ENCODE peak calls at places on chromosomes 16 and 17, in six cellular contexts. W, U, V, I, G and R are unnamed samples.

GRCh38 chr17:58235821-58236220 is 2.6 kb upstream of the LPO start:
- DNase-seq in W (no peak), U (no peak), V (no peak), I (no peak), G (no peak), R (no peak)

GRCh38 chr16:17397499-17397891 is 73.3 kb downstream of the XYLT1 start:
- DNase-seq in W (no peak), U (no peak), V (no peak), I (peak), G (no peak), R (no peak)

GRCh38 chr17:43020789-43021738 is 1.1 kb downstream of the VAT1 start:
- DNase-seq in W (peak), U (peak), V (peak), I (peak), G (peak), R (no peak)

GRCh38 chr17:1873418-1873817 is 43.6 kb downstream of the RPA1 start:
- DNase-seq in W (no peak), U (no peak), V (no peak), I (no peak), G (no peak), R (no peak)

GRCh38 chr16:51161440-51162195 is 10.5 kb upstream of the SALL1 start:
- DNase-seq in W (no peak), U (no peak), V (no peak), I (no peak), G (no peak), R (no peak)

GRCh38 chr16:86609115-86609514 is 30.8 kb downstream of the FOXL1 start:
- DNase-seq in W (no peak), U (no peak), V (no peak), I (peak), G (no peak), R (peak)

GRCh38 chr16:17205279-17206139 is 265.3 kb downstream of the XYLT1 start:
- DNase-seq in W (no peak), U (no peak), V (no peak), I (peak), G (no peak), R (peak)

GRCh38 chr17:57294629-57295501 is 38.5 kb downstream of the MSI2 start:
- DNase-seq in W (peak), U (no peak), V (no peak), I (peak), G (no peak), R (no peak)

GRCh38 chr17:64679710-64680216 is 17.7 kb upstream of the SMURF2 start:
- DNase-seq in W (no peak), U (no peak), V (no peak), I (peak), G (no peak), R (peak)

GRCh38 chr17:34173221-34173620 is 81.9 kb upstream of the CCL2 start:
- DNase-seq in W (no peak), U (no peak), V (no peak), I (peak), G (no peak), R (no peak)

GRCh38 chr17:45092932-45093430 is 31.9 kb downstream of the NMT1 start:
- DNase-seq in W (peak), U (peak), V (peak), I (peak), G (peak), R (peak)

GRCh38 chr16:14627088-14627487 is 3.0 kb downstream of the PARN start:
- DNase-seq in W (no peak), U (no peak), V (no peak), I (no peak), G (no peak), R (no peak)

GRCh38 chr17:72472116-72472515 is 351.3 kb downstream of the SOX9 start:
- DNase-seq in W (no peak), U (no peak), V (no peak), I (no peak), G (no peak), R (no peak)

GRCh38 chr17:50950002-50950877 is 84.1 kb upstream of the TOB1 start:
- DNase-seq in W (peak), U (peak), V (peak), I (peak), G (peak), R (peak)

GRCh38 chr17:50052241-50052788 is 3.6 kb upstream of the ITGA3 start:
- DNase-seq in W (no peak), U (no peak), V (no peak), I (no peak), G (no peak), R (no peak)

GRCh38 chr17:39626671-39627169 is at the start of gene PPP1R1B:
- DNase-seq in W (no peak), U (no peak), V (no peak), I (no peak), G (no peak), R (no peak)
- H3K4me3 ChIP-seq in W (peak), U (peak), V (peak), I (no peak), G (peak), R (peak)

GRCh38 chr16:4370570-4371480 is 823 bp upstream of the VASN start:
- DNase-seq in W (peak), U (peak), V (peak), I (no peak), G (peak), R (peak)
- H3K4me3 ChIP-seq in W (peak), U (peak), V (peak), I (peak), G (peak), R (peak)

GRCh38 chr16:49663081-49664057 is 192.5 kb downstream of the ZNF423 start:
- DNase-seq in W (peak), U (peak), V (no peak), I (no peak), G (no peak), R (peak)
- H3K4me3 ChIP-seq in W (peak), U (peak), V (peak), I (no peak), G (peak), R (no peak)

DNA sequence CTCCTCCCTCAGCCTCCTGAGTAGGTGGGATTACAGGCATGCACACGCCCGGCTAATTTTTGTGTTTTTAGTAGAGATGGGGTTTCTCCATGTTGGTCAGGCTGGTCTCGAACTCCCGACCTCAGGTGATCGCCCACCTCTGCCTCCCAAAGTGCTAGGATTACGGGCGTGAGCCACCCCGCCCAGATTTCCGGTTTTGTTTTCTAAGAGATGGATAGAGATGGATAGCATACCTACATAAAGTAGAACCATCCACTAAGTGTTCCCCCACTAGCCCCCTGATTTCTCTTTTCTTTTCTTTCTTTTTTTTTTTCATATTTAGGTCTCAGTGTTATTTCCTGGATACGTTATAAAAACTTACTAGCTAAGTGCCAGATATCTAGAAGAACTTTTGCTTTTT is 2.0 kb downstream of the WSB1 start:
- DNase-seq in W (no peak), U (no peak), V (no peak), I (no peak), G (no peak), R (no peak)
- H3K4me3 ChIP-seq in W (peak), U (peak), V (peak), I (peak), G (peak), R (peak)

DNA sequence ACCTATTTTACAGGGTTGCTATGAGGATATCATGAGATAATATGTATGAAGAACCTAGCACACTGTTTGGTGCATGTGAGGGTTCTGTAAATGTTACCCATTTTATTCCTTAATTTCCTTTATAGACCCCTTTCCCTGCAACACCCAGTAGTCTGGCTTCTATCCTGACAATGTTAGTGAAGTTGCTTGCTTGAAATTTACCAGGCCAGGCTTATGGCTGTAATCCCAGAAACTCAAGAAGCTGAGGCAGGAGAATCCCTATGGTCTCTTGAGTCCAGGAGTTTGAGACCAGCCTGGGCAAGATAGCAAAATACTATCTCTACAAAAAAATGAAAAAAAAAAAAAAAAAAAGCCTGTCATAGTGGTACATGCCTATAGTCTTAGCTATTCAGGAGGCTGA is 722.0 kb downstream of the MAF start:
- DNase-seq in W (no peak), U (no peak), V (no peak), I (no peak), G (no peak), R (no peak)
- H3K4me3 ChIP-seq in W (no peak), U (no peak), V (no peak), I (no peak), G (no peak), R (no peak)

GRCh38 chr17:59335685-59336084 is 4.2 kb downstream of the YPEL2 start:
- DNase-seq in W (no peak), U (no peak), V (no peak), I (no peak), G (no peak), R (no peak)

GRCh38 chr17:59331929-59332889 is 754 bp downstream of the YPEL2 start:
- DNase-seq in W (peak), U (peak), V (peak), I (no peak), G (no peak), R (no peak)

GRCh38 chr17:59332890-59333377 is 1.5 kb downstream of the YPEL2 start:
- DNase-seq in W (peak), U (no peak), V (peak), I (peak), G (peak), R (no peak)

GRCh38 chr17:59331129-59331928 is at the start of gene YPEL2:
- DNase-seq in W (peak), U (peak), V (peak), I (peak), G (peak), R (peak)

DNA sequence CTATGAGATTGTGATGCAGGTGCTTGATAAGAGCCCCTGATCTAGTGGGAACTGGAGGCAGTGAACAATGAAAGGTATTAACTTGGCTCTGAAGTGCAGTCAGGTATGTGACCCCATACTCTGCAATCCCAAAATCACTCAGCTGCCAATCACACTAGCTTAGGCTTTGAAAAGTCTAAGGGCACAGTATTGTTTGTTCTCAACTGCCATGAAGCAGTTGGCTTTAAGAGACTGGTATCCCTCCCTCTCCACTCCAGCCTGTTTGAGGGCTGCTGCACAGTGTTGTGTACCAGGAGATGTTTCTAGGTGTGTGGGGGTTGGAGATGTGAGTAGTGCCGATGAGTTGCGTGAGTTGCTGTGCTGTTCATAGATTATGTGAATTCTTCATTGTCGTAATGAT is 2.4 kb downstream of the YPEL2 start:
- DNase-seq in W (no peak), U (no peak), V (no peak), I (no peak), G (no peak), R (no peak)
- H3K4me3 ChIP-seq in W (peak), U (no peak), V (no peak), I (no peak), G (peak), R (no peak)

DNA sequence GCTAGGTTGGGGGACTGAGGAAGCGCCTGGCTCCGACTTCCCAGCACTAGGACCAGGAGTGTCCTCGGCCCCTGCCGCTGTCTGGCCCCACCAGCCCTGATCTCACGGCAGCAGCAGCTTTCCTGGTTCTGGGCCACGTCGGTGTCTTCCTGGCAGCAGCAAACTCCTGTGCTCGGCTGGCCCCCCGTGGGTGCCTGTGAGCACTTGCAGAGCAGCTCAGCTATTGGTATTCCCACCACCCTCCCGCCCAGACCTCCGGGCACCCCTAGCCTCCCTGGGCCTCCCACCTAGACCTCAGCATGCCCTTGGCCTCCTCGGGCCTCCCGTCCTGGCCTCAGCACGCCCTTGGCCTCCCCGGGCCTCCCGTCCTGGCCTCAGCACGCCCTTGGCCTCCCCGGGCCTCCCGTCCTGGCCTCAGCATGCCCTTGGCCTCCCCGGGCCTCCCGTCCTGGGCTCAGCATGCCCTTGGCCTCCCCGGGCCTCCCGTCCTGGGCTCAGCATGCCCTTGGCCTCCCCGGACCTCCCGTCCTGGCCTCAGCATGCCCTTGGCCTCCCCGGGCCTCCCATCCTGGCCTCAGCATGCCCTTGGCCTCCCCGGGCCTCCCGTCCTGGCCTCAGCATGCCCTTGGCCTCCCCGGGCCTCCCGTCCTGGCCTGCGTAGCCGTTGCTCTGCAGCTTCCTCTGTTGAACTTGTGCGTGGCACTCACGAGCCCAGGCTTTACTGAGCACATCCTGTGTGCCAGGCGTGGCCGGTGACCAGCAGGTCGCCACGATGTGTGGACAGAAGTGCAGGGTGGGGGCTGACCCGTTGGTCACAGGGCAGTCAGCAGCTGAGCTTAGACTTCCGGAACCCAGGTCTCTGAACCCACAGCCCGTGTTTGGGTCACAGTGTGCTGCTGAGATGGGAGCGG is 51.8 kb upstream of the ACSF3 start:
- DNase-seq in W (no peak), U (no peak), V (no peak), I (no peak), G (no peak), R (no peak)
- H3K4me3 ChIP-seq in W (no peak), U (no peak), V (no peak), I (no peak), G (no peak), R (no peak)

DNA sequence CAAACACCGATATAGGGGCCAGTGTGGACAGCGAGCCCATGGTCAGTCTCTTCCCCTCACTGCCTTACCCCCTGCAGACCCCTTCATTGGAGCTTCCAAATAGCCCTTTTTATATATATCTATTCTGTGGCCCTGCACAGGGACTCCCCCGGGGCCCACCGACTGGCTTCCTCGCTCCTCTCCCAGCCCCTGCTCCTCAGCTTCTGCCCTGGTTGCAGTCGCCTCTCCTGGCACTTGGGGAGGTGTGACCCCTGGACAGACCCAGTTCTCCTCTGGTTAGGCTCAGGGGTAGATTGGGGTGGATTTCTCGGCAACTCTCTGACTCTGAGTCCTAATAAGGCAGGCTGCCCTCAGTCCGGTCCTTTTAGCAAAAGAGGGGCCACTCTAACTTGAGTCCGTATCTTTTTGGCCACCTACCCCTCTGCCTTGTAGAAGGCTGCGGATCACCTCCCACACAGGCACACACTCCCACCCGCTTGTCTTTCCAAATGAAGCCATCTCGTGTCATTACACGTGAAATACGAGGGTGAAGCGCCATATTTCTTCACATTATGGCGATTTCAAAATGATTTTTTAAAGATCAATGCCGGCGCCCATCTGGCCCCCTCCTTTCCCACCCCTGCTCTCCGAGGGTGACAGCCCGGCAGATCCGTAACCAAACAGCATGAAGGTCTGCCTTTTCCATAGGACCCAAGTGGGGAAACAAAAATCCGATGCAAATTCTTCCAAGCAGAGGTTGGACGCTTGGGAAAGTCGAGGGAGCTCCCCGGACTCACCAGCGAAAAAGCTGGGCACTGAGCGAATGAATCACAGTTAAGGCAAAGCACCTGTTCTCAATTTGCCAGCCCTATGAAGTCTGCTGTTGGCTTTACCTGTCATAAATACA is 1.7 kb upstream of the HOXB9 start:
- DNase-seq in W (no peak), U (no peak), V (no peak), I (no peak), G (no peak), R (no peak)
- H3K4me3 ChIP-seq in W (no peak), U (no peak), V (no peak), I (no peak), G (no peak), R (no peak)

GRCh38 chr17:11601661-11602060 is 3.4 kb downstream of the DNAH9 start:
- DNase-seq in W (no peak), U (no peak), V (no peak), I (no peak), G (no peak), R (no peak)

GRCh38 chr17:11598274-11599221 is at the start of gene DNAH9:
- DNase-seq in W (peak), U (peak), V (peak), I (peak), G (peak), R (peak)
- H3K4me3 ChIP-seq in W (peak), U (peak), V (peak), I (peak), G (peak), R (peak)